ENCODE peak calls at places on chromosomes 12 and 14, in five cellular contexts. One of them, this sample, is unnamed.
A peak's percentile ranks its signal among the peaks of the same experiment; 100 is the strongest.

GRCh38 chr14:37546621-37547447 is 48.2 kb downstream of the FOXA1 start:
- DNase-seq in ACHN: no peak
- DNase-seq in esophagus squamous epithelium: no peak
- DNase-seq in NCI-H69: peak; percentile 96
- DNase-seq in GM12878: no peak
- DNase-seq in this sample: no peak

GRCh38 chr12:51874013-51874412 is 13.9 kb upstream of the ANKRD33 start:
- DNase-seq in NCI-H69: no peak
- DNase-seq in esophagus squamous epithelium: no peak
- DNase-seq in GM12878: no peak
- DNase-seq in ACHN: no peak
- DNase-seq in this sample: no peak

GRCh38 chr12:12156835-12157234 is 86.1 kb downstream of the BCL2L14 start:
- DNase-seq in GM12878: no peak
- DNase-seq in esophagus squamous epithelium: no peak
- DNase-seq in ACHN: no peak
- DNase-seq in NCI-H69: no peak
- DNase-seq in this sample: no peak

GRCh38 chr14:23481992-23482813 is 12.7 kb downstream of the NGDN start:
- DNase-seq in ACHN: no peak
- DNase-seq in esophagus squamous epithelium: no peak
- DNase-seq in GM12878: no peak
- DNase-seq in NCI-H69: peak; percentile 46
- DNase-seq in this sample: no peak

GRCh38 chr12:77229640-77230442 is 164.5 kb upstream of the E2F7 start:
- DNase-seq in ACHN: no peak
- DNase-seq in NCI-H69: no peak
- DNase-seq in GM12878: no peak
- DNase-seq in esophagus squamous epithelium: no peak
- DNase-seq in this sample: no peak

GRCh38 chr12:131783915-131784541 is 44.2 kb upstream of the MMP17 start:
- DNase-seq in ACHN: peak; percentile 37
- DNase-seq in esophagus squamous epithelium: no peak
- DNase-seq in NCI-H69: no peak
- DNase-seq in GM12878: peak; percentile 60
- DNase-seq in this sample: no peak

GRCh38 chr14:21558703-21559063 is 21.2 kb downstream of the OR10G3 start:
- DNase-seq in NCI-H69: peak; percentile 7
- DNase-seq in ACHN: no peak
- DNase-seq in GM12878: no peak
- DNase-seq in esophagus squamous epithelium: no peak
- DNase-seq in this sample: no peak

GRCh38 chr14:55430024-55430690 is 10.3 kb downstream of the TBPL2 start:
- DNase-seq in esophagus squamous epithelium: no peak
- DNase-seq in NCI-H69: peak; percentile 84
- DNase-seq in GM12878: no peak
- DNase-seq in ACHN: peak; percentile 63
- DNase-seq in this sample: peak; percentile 53

GRCh38 chr14:50348933-50349332 is 36.8 kb downstream of the DMAC2L start:
- DNase-seq in GM12878: no peak
- DNase-seq in NCI-H69: no peak
- DNase-seq in ACHN: no peak
- DNase-seq in esophagus squamous epithelium: no peak
- DNase-seq in this sample: no peak

GRCh38 chr14:60722836-60723217 is 1.3 kb downstream of the SIX4 start:
- DNase-seq in esophagus squamous epithelium: no peak
- DNase-seq in ACHN: no peak
- DNase-seq in GM12878: no peak
- DNase-seq in NCI-H69: peak; percentile 84
- DNase-seq in this sample: no peak

GRCh38 chr12:32126720-32127119 is 20.1 kb downstream of the BICD1 start:
- DNase-seq in GM12878: no peak
- DNase-seq in esophagus squamous epithelium: no peak
- DNase-seq in NCI-H69: no peak
- DNase-seq in ACHN: peak; percentile 73
- DNase-seq in this sample: no peak

GRCh38 chr12:24361860-24362581 is 412.6 kb upstream of the SOX5 start:
- DNase-seq in GM12878: no peak
- DNase-seq in esophagus squamous epithelium: no peak
- DNase-seq in ACHN: no peak
- DNase-seq in NCI-H69: peak; percentile 40
- DNase-seq in this sample: no peak

GRCh38 chr12:131061041-131061806 is 107.5 kb downstream of the ADGRD1 start:
- DNase-seq in GM12878: peak; percentile 21
- DNase-seq in esophagus squamous epithelium: no peak
- DNase-seq in NCI-H69: no peak
- DNase-seq in ACHN: no peak
- DNase-seq in this sample: no peak

GRCh38 chr12:11968041-11968383 is 102.7 kb upstream of the BCL2L14 start:
- DNase-seq in esophagus squamous epithelium: no peak
- DNase-seq in NCI-H69: no peak
- DNase-seq in GM12878: no peak
- DNase-seq in ACHN: no peak
- DNase-seq in this sample: no peak

GRCh38 chr12:85424581-85425348 is 144.7 kb downstream of the ALX1 start:
- DNase-seq in esophagus squamous epithelium: no peak
- DNase-seq in NCI-H69: peak; percentile 53
- DNase-seq in ACHN: peak; percentile 56
- DNase-seq in GM12878: peak; percentile 15
- DNase-seq in this sample: peak; percentile 37

GRCh38 chr12:66708704-66709443 is 30.0 kb upstream of the GRIP1 start:
- DNase-seq in ACHN: peak; percentile 59
- DNase-seq in esophagus squamous epithelium: no peak
- DNase-seq in NCI-H69: peak; percentile 22
- DNase-seq in GM12878: no peak
- DNase-seq in this sample: no peak

GRCh38 chr12:132675753-132676152 is 11.4 kb downstream of the POLE start:
- DNase-seq in ACHN: no peak
- DNase-seq in esophagus squamous epithelium: no peak
- DNase-seq in GM12878: no peak
- DNase-seq in NCI-H69: no peak
- DNase-seq in this sample: no peak

GRCh38 chr12:114403044-114403689 is 2.8 kb downstream of the TBX5 start:
- DNase-seq in esophagus squamous epithelium: no peak
- DNase-seq in GM12878: no peak
- DNase-seq in ACHN: no peak
- DNase-seq in NCI-H69: no peak
- DNase-seq in this sample: no peak

GRCh38 chr14:92452471-92452870 is 61.1 kb upstream of the RIN3 start:
- DNase-seq in NCI-H69: no peak
- DNase-seq in GM12878: no peak
- DNase-seq in esophagus squamous epithelium: no peak
- DNase-seq in ACHN: no peak
- DNase-seq in this sample: no peak

GRCh38 chr14:102932484-102933248 is 10.2 kb downstream of the AMN start:
- DNase-seq in NCI-H69: no peak
- DNase-seq in esophagus squamous epithelium: no peak
- DNase-seq in ACHN: no peak
- DNase-seq in GM12878: no peak
- DNase-seq in this sample: no peak

GRCh38 chr14:92652413-92653151 is 95.8 kb downstream of the LGMN start:
- DNase-seq in ACHN: no peak
- DNase-seq in esophagus squamous epithelium: no peak
- DNase-seq in GM12878: no peak
- DNase-seq in NCI-H69: no peak
- DNase-seq in this sample: no peak

GRCh38 chr14:104794641-104795467 is 694 bp downstream of the AKT1 start:
- DNase-seq in NCI-H69: peak; percentile 60
- DNase-seq in ACHN: peak; percentile 36
- DNase-seq in esophagus squamous epithelium: no peak
- DNase-seq in GM12878: no peak
- DNase-seq in this sample: no peak

GRCh38 chr12:76505050-76505449 is 54.5 kb downstream of the OSBPL8 start:
- DNase-seq in GM12878: no peak
- DNase-seq in NCI-H69: no peak
- DNase-seq in esophagus squamous epithelium: no peak
- DNase-seq in ACHN: no peak
- DNase-seq in this sample: no peak

GRCh38 chr12:14418526-14418925 is 53.0 kb downstream of the ATF7IP start:
- DNase-seq in esophagus squamous epithelium: no peak
- DNase-seq in GM12878: no peak
- DNase-seq in NCI-H69: no peak
- DNase-seq in ACHN: peak; percentile 45
- DNase-seq in this sample: no peak

GRCh38 chr14:51202914-51203665 is 37.0 kb upstream of the TMX1 start:
- DNase-seq in ACHN: no peak
- DNase-seq in esophagus squamous epithelium: no peak
- DNase-seq in NCI-H69: peak; percentile 54
- DNase-seq in GM12878: peak; percentile 81
- DNase-seq in this sample: no peak

GRCh38 chr14:50741571-50741970 is 73.5 kb upstream of the SAV1 start:
- DNase-seq in ACHN: no peak
- DNase-seq in esophagus squamous epithelium: no peak
- DNase-seq in NCI-H69: peak; percentile 15
- DNase-seq in GM12878: no peak
- DNase-seq in this sample: no peak

GRCh38 chr14:102516531-102517411 is 7.2 kb upstream of the ANKRD9 start:
- DNase-seq in esophagus squamous epithelium: no peak
- DNase-seq in GM12878: no peak
- DNase-seq in ACHN: peak; percentile 24
- DNase-seq in NCI-H69: peak; percentile 62
- DNase-seq in this sample: no peak

GRCh38 chr12:74292351-74293194 is 245.1 kb upstream of the ATXN7L3B start:
- DNase-seq in esophagus squamous epithelium: no peak
- DNase-seq in GM12878: no peak
- DNase-seq in NCI-H69: no peak
- DNase-seq in ACHN: no peak
- DNase-seq in this sample: no peak

GRCh38 chr12:12265571-12266388 is 1.1 kb downstream of the LRP6 start:
- DNase-seq in ACHN: peak; percentile 39
- DNase-seq in esophagus squamous epithelium: no peak
- DNase-seq in GM12878: no peak
- DNase-seq in NCI-H69: peak; percentile 65
- DNase-seq in this sample: no peak

GRCh38 chr12:21656931-21657335 is 709 bp downstream of the LDHB start:
- DNase-seq in NCI-H69: peak; percentile 55
- DNase-seq in ACHN: peak; percentile 57
- DNase-seq in GM12878: no peak
- DNase-seq in esophagus squamous epithelium: no peak
- DNase-seq in this sample: peak; percentile 12

GRCh38 chr12:32002848-32003493 is 43.8 kb downstream of the RESF1 start:
- DNase-seq in esophagus squamous epithelium: no peak
- DNase-seq in GM12878: no peak
- DNase-seq in ACHN: no peak
- DNase-seq in NCI-H69: peak; percentile 66
- DNase-seq in this sample: no peak

GRCh38 chr14:20422886-20423285 is 9.6 kb upstream of the TEP1 start:
- DNase-seq in NCI-H69: no peak
- DNase-seq in GM12878: no peak
- DNase-seq in esophagus squamous epithelium: no peak
- DNase-seq in ACHN: no peak
- DNase-seq in this sample: no peak

GRCh38 chr14:103281496-103282231 is 52.4 kb upstream of the EIF5 start:
- DNase-seq in GM12878: no peak
- DNase-seq in esophagus squamous epithelium: no peak
- DNase-seq in ACHN: peak; percentile 62
- DNase-seq in NCI-H69: peak; percentile 60
- DNase-seq in this sample: no peak

GRCh38 chr12:27711312-27711682 is 665 bp downstream of the MRPS35 start:
- DNase-seq in esophagus squamous epithelium: no peak
- DNase-seq in NCI-H69: peak; percentile 39
- DNase-seq in ACHN: peak; percentile 37
- DNase-seq in GM12878: no peak
- DNase-seq in this sample: no peak

GRCh38 chr12:62907561-62907960 is 27.4 kb downstream of the PPM1H start:
- DNase-seq in NCI-H69: peak; percentile 12
- DNase-seq in esophagus squamous epithelium: no peak
- DNase-seq in GM12878: no peak
- DNase-seq in ACHN: no peak
- DNase-seq in this sample: no peak

GRCh38 chr12:104793968-104794367 is 164.1 kb downstream of the SLC41A2 start:
- DNase-seq in ACHN: no peak
- DNase-seq in esophagus squamous epithelium: no peak
- DNase-seq in GM12878: no peak
- DNase-seq in NCI-H69: no peak
- DNase-seq in this sample: no peak

GRCh38 chr12:46492471-46493351 is 120.1 kb upstream of the SLC38A2 start:
- DNase-seq in GM12878: no peak
- DNase-seq in NCI-H69: peak; percentile 29
- DNase-seq in esophagus squamous epithelium: no peak
- DNase-seq in ACHN: peak; percentile 63
- DNase-seq in this sample: no peak

GRCh38 chr12:58364389-58365086 is 423.2 kb downstream of the ATP23 start:
- DNase-seq in GM12878: no peak
- DNase-seq in ACHN: peak; percentile 100
- DNase-seq in esophagus squamous epithelium: no peak
- DNase-seq in NCI-H69: peak; percentile 18
- DNase-seq in this sample: no peak

This sample was measured in GM12864.